ENCODE peak calls at places on chromosomes 1 and 21, in four cellular contexts. N is heart left ventricle, A is suprapubic skin, E is uterus. T is an unnamed sample.

GRCh38 chr1:45356186-45356585 is 15.9 kb upstream of the MUTYH start:
- DNase-seq in N (no peak), A (no peak), E (no peak), T (no peak)

GRCh38 chr1:7401814-7402547 is 369.1 kb upstream of the VAMP3 start:
- DNase-seq in N (no peak), A (peak), E (no peak), T (peak)

GRCh38 chr1:160567858-160568682 is 11.2 kb downstream of the CD84 start:
- DNase-seq in N (no peak), A (no peak), E (no peak), T (no peak)

GRCh38 chr1:214453109-214453722 is 98.2 kb downstream of the PTPN14 start:
- DNase-seq in N (no peak), A (no peak), E (no peak), T (no peak)

GRCh38 chr1:205961970-205962820 is 18.9 kb upstream of the SLC26A9 start:
- DNase-seq in N (peak), A (no peak), E (no peak), T (no peak)

GRCh38 chr1:223411309-223411708 is 18.1 kb downstream of the CCDC185 start:
- DNase-seq in N (no peak), A (no peak), E (no peak), T (no peak)

GRCh38 chr1:236516929-236517704 is 6.7 kb upstream of the LGALS8 start:
- DNase-seq in N (no peak), A (no peak), E (no peak), T (no peak)

GRCh38 chr1:204828352-204828850 is 42.3 kb upstream of the NFASC start:
- DNase-seq in N (peak), A (no peak), E (peak), T (no peak)

GRCh38 chr21:37008705-37009104 is 2.2 kb downstream of the RIPPLY3 start:
- DNase-seq in N (no peak), A (no peak), E (no peak), T (no peak)

GRCh38 chr1:96309783-96310182 is 411.8 kb upstream of the PTBP2 start:
- DNase-seq in N (no peak), A (no peak), E (no peak), T (peak)

GRCh38 chr21:40507978-40508377 is 339.0 kb downstream of the DSCAM start:
- DNase-seq in N (no peak), A (no peak), E (no peak), T (no peak)

GRCh38 chr1:4959216-4959615 is 304.8 kb downstream of the AJAP1 start:
- DNase-seq in N (no peak), A (no peak), E (no peak), T (no peak)

GRCh38 chr1:151737479-151737878 is 16.2 kb downstream of the RIIAD1 start:
- DNase-seq in N (no peak), A (no peak), E (no peak), T (peak)

GRCh38 chr1:151741516-151741915 is 20.2 kb downstream of the RIIAD1 start:
- DNase-seq in N (no peak), A (peak), E (no peak), T (no peak)

GRCh38 chr1:151739590-151740355 is 18.5 kb downstream of the RIIAD1 start:
- DNase-seq in N (no peak), A (peak), E (no peak), T (peak)
- TF ChIP-seq CTCF in N (no peak), A (no peak), E (no peak), T (no peak)

GRCh38 chr1:52697795-52698674 is at the start of gene COA7:
- DNase-seq in N (peak), A (peak), E (peak), T (peak)
- TF ChIP-seq POLR2A in N (peak), A (no peak), E (peak), T (no peak)

GRCh38 chr1:78520216-78520615 is 29.4 kb downstream of the PTGFR start:
- DNase-seq in N (no peak), A (no peak), E (no peak), T (no peak)

GRCh38 chr1:78516716-78517115 is 25.9 kb downstream of the PTGFR start:
- DNase-seq in N (no peak), A (no peak), E (no peak), T (no peak)

GRCh38 chr1:78519446-78519845 is 28.7 kb downstream of the PTGFR start:
- DNase-seq in N (no peak), A (no peak), E (no peak), T (no peak)

GRCh38 chr1:78522136-78522535 is 31.4 kb downstream of the PTGFR start:
- DNase-seq in N (no peak), A (no peak), E (no peak), T (no peak)

GRCh38 chr1:78520843-78521242 is 30.1 kb downstream of the PTGFR start:
- DNase-seq in N (no peak), A (no peak), E (no peak), T (no peak)
- H3K4me3 ChIP-seq in N (no peak), A (no peak), E (no peak), T (no peak)

DNA sequence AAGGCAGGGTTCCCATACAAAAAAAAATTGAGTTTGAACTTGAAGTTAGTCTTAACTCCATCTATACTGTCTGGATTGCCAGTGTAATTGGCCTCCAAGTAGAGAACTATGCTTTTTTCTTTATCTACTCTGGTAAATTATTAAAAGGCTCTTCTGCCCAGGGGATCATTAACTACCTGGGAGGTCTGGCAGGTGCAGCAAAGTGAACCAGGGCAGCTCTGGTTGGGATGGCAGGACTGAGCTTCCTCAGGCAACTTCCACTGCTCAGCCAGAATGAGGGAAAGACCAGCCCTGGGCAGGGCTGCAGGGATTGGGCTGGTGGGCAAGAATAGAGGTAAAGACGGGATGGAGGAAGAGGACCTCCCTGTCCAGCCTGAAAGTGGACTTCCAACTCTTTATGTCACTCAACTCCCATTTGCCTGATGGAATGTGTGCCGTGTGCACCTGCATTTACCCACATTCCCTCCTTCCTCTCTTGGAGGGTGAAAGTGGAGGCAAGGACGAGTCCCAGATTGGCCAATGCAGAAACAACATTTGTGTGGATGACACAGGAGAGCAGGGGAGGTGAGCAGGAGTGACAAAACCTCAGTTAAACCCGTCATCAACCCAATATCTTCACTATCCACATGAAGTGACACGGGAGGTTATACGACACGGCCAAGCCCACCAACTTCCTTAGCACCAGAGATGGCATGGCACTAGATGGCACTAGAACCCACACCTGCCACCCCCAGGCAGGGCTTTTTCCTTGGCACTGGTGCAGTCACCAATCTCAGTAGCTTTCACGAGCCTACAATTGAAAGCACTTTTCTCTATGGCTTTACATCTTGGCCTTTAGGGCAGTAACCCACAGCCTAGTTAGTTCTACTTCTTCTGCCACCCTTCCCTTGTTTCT is 25.2 kb downstream of the CCN1 start:
- DNase-seq in N (no peak), A (no peak), E (no peak), T (no peak)
- TF ChIP-seq CTCF in N (no peak), A (no peak), E (no peak), T (no peak)

DNA sequence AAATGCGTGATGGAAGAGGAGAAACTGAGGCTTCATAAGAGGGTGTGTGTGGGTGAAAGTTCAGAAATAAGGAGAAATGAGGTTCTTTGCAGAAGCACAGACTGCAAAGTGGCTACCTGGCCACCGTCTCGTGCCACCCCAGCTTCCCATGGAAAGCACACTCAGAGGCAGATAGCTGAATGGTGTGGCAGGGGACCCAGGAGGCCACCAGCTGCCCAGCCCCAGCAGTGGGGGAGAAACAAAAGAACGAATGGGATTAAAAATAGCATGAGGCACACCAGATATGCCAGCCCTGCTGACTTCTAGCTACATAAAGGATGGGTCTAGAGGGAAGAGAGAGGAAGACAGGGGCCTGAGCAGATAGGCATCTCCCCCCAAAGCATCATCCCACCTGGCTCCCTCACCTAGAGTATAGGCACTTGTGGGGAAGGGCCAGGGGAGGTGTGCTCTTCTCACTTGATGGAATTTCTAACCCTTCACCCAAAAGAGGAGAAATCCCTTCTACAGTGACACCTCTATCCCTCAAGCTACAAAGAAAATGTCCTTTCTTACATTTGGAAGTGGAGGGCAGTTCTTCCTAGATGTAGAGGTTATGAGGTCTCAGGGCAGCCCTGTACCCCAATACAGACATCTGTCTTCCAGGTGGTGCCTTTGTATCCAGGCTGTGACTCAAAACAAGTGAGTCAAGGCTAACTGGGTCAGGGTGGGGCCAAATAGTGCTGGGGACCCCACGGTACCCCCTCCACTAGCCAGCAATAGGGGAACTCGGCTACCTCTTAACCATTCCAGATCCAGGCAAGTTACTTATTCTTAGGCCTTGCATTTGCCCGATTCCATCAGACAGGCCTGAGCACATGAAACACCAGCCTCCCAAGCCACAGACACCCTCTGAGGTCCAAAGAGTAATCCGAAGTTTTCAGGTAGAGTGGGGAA is 3.5 kb downstream of the HDGF start:
- DNase-seq in N (no peak), A (no peak), E (no peak), T (no peak)
- TF ChIP-seq POLR2A in N (no peak), A (no peak), E (no peak), T (no peak)

GRCh38 chr1:74819062-74819461 is 86.1 kb downstream of the TYW3 start:
- DNase-seq in N (no peak), A (no peak), E (no peak), T (no peak)

GRCh38 chr1:74822851-74823443 is 90.0 kb downstream of the TYW3 start:
- DNase-seq in N (no peak), A (no peak), E (no peak), T (no peak)

DNA sequence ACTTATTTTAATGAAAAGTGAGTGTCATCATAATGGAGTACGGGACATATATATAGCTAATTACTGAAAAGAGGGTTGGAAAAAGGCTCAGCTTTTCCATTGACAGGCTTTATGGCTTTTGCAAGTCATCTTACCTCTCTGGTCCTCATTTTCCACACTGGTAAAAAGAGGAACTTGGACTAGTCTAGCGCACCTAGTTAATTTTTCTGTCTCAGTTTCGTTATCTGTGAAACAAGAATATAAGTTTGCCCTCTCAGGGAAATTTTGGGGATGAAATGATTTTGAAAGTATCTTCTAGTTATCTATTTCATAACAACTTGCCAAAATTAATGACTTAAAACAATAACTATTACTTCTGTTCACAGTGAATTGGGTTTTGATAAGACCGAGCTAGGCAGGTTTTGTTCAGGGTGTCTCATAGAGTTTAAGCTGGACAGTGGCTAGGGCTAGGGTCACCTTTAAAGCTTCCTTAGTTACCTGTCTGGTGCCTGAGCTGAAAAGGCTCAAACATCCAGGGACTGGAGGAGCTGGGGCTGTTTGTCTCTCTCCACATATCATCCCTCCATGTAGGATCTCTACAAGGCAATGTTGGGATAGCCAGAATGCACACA is 91.7 kb downstream of the TYW3 start:
- DNase-seq in N (no peak), A (no peak), E (no peak), T (no peak)
- H3K4me3 ChIP-seq in N (no peak), A (no peak), E (no peak), T (no peak)

DNA sequence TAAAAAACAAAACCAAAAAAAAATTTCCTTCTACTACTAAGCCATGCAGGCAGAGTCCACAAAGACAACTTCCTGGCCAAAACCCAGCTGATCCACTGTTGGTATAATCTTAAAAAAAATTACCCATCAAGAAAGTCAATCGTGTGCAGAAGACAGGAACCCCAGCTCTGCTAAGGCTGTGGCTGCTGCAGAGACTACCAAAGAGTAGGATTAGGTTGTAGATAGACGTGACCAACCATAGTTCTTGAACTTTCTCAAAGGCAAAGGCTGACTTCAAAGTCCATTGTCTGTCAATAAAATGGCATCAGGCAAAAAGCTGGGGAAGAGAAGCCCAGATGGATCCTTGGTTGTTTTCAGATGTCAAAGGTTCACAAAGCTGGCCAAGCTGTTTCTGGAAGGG is 3.4 kb downstream of the PSMB4 start:
- DNase-seq in N (no peak), A (no peak), E (no peak), T (no peak)
- TF ChIP-seq CTCF in N (no peak), A (no peak), E (no peak), T (no peak)

GRCh38 chr1:8525291-8526275 is 207.7 kb downstream of the SLC45A1 start:
- DNase-seq in N (peak), A (peak), E (peak), T (peak)
- TF ChIP-seq POLR2A in N (peak), A (peak), E (peak), T (no peak)

GRCh38 chr1:44339731-44340130 is 15.3 kb downstream of the ERI3 start:
- DNase-seq in N (no peak), A (no peak), E (no peak), T (no peak)
- H3K4me3 ChIP-seq in N (no peak), A (no peak), E (no peak), T (no peak)

T was measured in lower leg skin.